ENCODE peak calls at places on chromosomes 7 and 10, in five cellular contexts. One of them, this sample, is unnamed.
A peak's percentile ranks its signal among the peaks of the same experiment; 100 is the strongest.

GRCh38 chr7:56079450-56080185 is 13.1 kb downstream of the PHKG1 start:
- DNase-seq in GM20000: no peak
- DNase-seq in psoas muscle: peak; percentile 87
- DNase-seq in hepatocyte: no peak
- DNase-seq in WERI-Rb-1: no peak
- DNase-seq in this sample: no peak

GRCh38 chr10:110088756-110089155 is 81.0 kb downstream of the ADD3 start:
- DNase-seq in GM20000: no peak
- DNase-seq in psoas muscle: no peak
- DNase-seq in hepatocyte: no peak
- DNase-seq in WERI-Rb-1: no peak
- DNase-seq in this sample: no peak

GRCh38 chr7:121219031-121219430 is 109.8 kb upstream of the WNT16 start:
- DNase-seq in GM20000: no peak
- DNase-seq in psoas muscle: no peak
- DNase-seq in hepatocyte: no peak
- DNase-seq in WERI-Rb-1: no peak
- DNase-seq in this sample: no peak

GRCh38 chr10:7529638-7530037 is 118.8 kb upstream of the SFMBT2 start:
- DNase-seq in GM20000: no peak
- DNase-seq in psoas muscle: no peak
- DNase-seq in hepatocyte: peak; percentile 51
- DNase-seq in WERI-Rb-1: peak; percentile 5
- DNase-seq in this sample: no peak

GRCh38 chr10:23522345-23522744 is 83.5 kb downstream of the OTUD1 start:
- DNase-seq in GM20000: no peak
- DNase-seq in psoas muscle: no peak
- DNase-seq in hepatocyte: no peak
- DNase-seq in WERI-Rb-1: no peak
- DNase-seq in this sample: no peak

GRCh38 chr7:152479595-152479994 is 43.8 kb upstream of the KMT2C start:
- DNase-seq in GM20000: no peak
- DNase-seq in psoas muscle: no peak
- DNase-seq in hepatocyte: no peak
- DNase-seq in WERI-Rb-1: no peak
- DNase-seq in this sample: no peak

GRCh38 chr10:65142641-65143435 is 1621.6 kb downstream of the REEP3 start:
- DNase-seq in GM20000: no peak
- DNase-seq in psoas muscle: no peak
- DNase-seq in hepatocyte: no peak
- DNase-seq in WERI-Rb-1: no peak
- DNase-seq in this sample: no peak

GRCh38 chr7:51774178-51774577 is 457.6 kb upstream of the COBL start:
- DNase-seq in GM20000: no peak
- DNase-seq in psoas muscle: no peak
- DNase-seq in hepatocyte: no peak
- DNase-seq in WERI-Rb-1: no peak
- DNase-seq in this sample: no peak

GRCh38 chr7:24751484-24751883 is 5.8 kb downstream of the GSDME start:
- DNase-seq in GM20000: no peak
- DNase-seq in psoas muscle: no peak
- DNase-seq in hepatocyte: no peak
- DNase-seq in WERI-Rb-1: no peak
- DNase-seq in this sample: no peak

GRCh38 chr10:101901340-101901739 is 57.7 kb upstream of the KCNIP2 start:
- DNase-seq in GM20000: peak; percentile 68
- DNase-seq in psoas muscle: no peak
- DNase-seq in hepatocyte: no peak
- DNase-seq in WERI-Rb-1: no peak
- DNase-seq in this sample: peak; percentile 68

GRCh38 chr10:112283100-112283499 is at the start of gene TECTB:
- DNase-seq in GM20000: no peak
- DNase-seq in psoas muscle: no peak
- DNase-seq in hepatocyte: no peak
- DNase-seq in WERI-Rb-1: no peak
- DNase-seq in this sample: no peak

GRCh38 chr7:116353614-116354013 is 143.3 kb downstream of the TES start:
- DNase-seq in GM20000: no peak
- DNase-seq in psoas muscle: peak; percentile 22
- DNase-seq in hepatocyte: peak; percentile 52
- DNase-seq in WERI-Rb-1: no peak
- DNase-seq in this sample: no peak

GRCh38 chr10:22962817-22963216 is 35.0 kb downstream of the ARMC3 start:
- DNase-seq in GM20000: no peak
- DNase-seq in psoas muscle: no peak
- DNase-seq in hepatocyte: no peak
- DNase-seq in WERI-Rb-1: no peak
- DNase-seq in this sample: no peak

GRCh38 chr10:8508882-8509281 is 454.4 kb downstream of the GATA3 start:
- DNase-seq in GM20000: no peak
- DNase-seq in psoas muscle: no peak
- DNase-seq in hepatocyte: no peak
- DNase-seq in WERI-Rb-1: no peak
- DNase-seq in this sample: no peak

GRCh38 chr10:2037966-2038493 is 300.7 kb upstream of the ADARB2 start:
- DNase-seq in GM20000: no peak
- DNase-seq in psoas muscle: no peak
- DNase-seq in hepatocyte: no peak
- DNase-seq in WERI-Rb-1: no peak
- DNase-seq in this sample: no peak

GRCh38 chr7:141906285-141906684 is 9.9 kb upstream of the OR9A4 start:
- DNase-seq in GM20000: no peak
- DNase-seq in psoas muscle: no peak
- DNase-seq in hepatocyte: no peak
- DNase-seq in WERI-Rb-1: no peak
- DNase-seq in this sample: no peak

GRCh38 chr10:31384589-31384949 is 65.6 kb downstream of the ZEB1 start:
- DNase-seq in GM20000: no peak
- DNase-seq in psoas muscle: no peak
- DNase-seq in hepatocyte: no peak
- DNase-seq in WERI-Rb-1: no peak
- DNase-seq in this sample: no peak

GRCh38 chr10:130300608-130301025 is 164.4 kb downstream of the GLRX3 start:
- DNase-seq in GM20000: no peak
- DNase-seq in psoas muscle: no peak
- DNase-seq in hepatocyte: no peak
- DNase-seq in WERI-Rb-1: no peak
- DNase-seq in this sample: no peak

GRCh38 chr10:46550795-46551700 is 5.4 kb downstream of the GPRIN2 start:
- DNase-seq in GM20000: peak; percentile 62
- DNase-seq in psoas muscle: peak; percentile 3
- DNase-seq in hepatocyte: no peak
- DNase-seq in WERI-Rb-1: peak; percentile 5
- DNase-seq in this sample: no peak

GRCh38 chr10:117514971-117515370 is 27.6 kb upstream of the EMX2 start:
- DNase-seq in GM20000: no peak
- DNase-seq in psoas muscle: no peak
- DNase-seq in hepatocyte: no peak
- DNase-seq in WERI-Rb-1: no peak
- DNase-seq in this sample: no peak

GRCh38 chr10:11025978-11026377 is 8.3 kb downstream of the CELF2 start:
- DNase-seq in GM20000: no peak
- DNase-seq in psoas muscle: no peak
- DNase-seq in hepatocyte: no peak
- DNase-seq in WERI-Rb-1: no peak
- DNase-seq in this sample: no peak

GRCh38 chr10:97163646-97164535 is 21.9 kb downstream of the SLIT1 start:
- DNase-seq in GM20000: no peak
- DNase-seq in psoas muscle: no peak
- DNase-seq in hepatocyte: no peak
- DNase-seq in WERI-Rb-1: no peak
- DNase-seq in this sample: no peak

GRCh38 chr7:130384371-130384801 is 4.1 kb downstream of the CPA1 start:
- DNase-seq in GM20000: no peak
- DNase-seq in psoas muscle: no peak
- DNase-seq in hepatocyte: no peak
- DNase-seq in WERI-Rb-1: no peak
- DNase-seq in this sample: no peak

GRCh38 chr7:137443616-137444015 is 100.1 kb upstream of the PTN start:
- DNase-seq in GM20000: no peak
- DNase-seq in psoas muscle: no peak
- DNase-seq in hepatocyte: no peak
- DNase-seq in WERI-Rb-1: no peak
- DNase-seq in this sample: no peak

GRCh38 chr7:7122701-7123281 is 59.6 kb upstream of the C1GALT1 start:
- DNase-seq in GM20000: no peak
- DNase-seq in psoas muscle: no peak
- DNase-seq in hepatocyte: no peak
- DNase-seq in WERI-Rb-1: no peak
- DNase-seq in this sample: no peak

GRCh38 chr7:116173051-116174028 is 37.0 kb upstream of the TES start:
- DNase-seq in GM20000: peak; percentile 40
- DNase-seq in psoas muscle: no peak
- DNase-seq in hepatocyte: peak; percentile 65
- DNase-seq in WERI-Rb-1: no peak
- DNase-seq in this sample: peak; percentile 18

GRCh38 chr10:33055636-33056035 is 97.6 kb upstream of the ITGB1 start:
- DNase-seq in GM20000: no peak
- DNase-seq in psoas muscle: no peak
- DNase-seq in hepatocyte: no peak
- DNase-seq in WERI-Rb-1: no peak
- DNase-seq in this sample: no peak

GRCh38 chr7:141073173-141073640 is 657 bp upstream of the TMEM178B start:
- DNase-seq in GM20000: peak; percentile 45
- DNase-seq in psoas muscle: peak; percentile 48
- DNase-seq in hepatocyte: peak; percentile 81
- DNase-seq in WERI-Rb-1: peak; percentile 22
- DNase-seq in this sample: peak; percentile 11

GRCh38 chr7:122033641-122034040 is 110.4 kb downstream of the AASS start:
- DNase-seq in GM20000: no peak
- DNase-seq in psoas muscle: no peak
- DNase-seq in hepatocyte: no peak
- DNase-seq in WERI-Rb-1: no peak
- DNase-seq in this sample: no peak

GRCh38 chr10:121313119-121313858 is 285.0 kb downstream of the FGFR2 start:
- DNase-seq in GM20000: no peak
- DNase-seq in psoas muscle: no peak
- DNase-seq in hepatocyte: no peak
- DNase-seq in WERI-Rb-1: peak; percentile 22
- DNase-seq in this sample: no peak

GRCh38 chr10:121838149-121838548 is 89.7 kb downstream of the ATE1 start:
- DNase-seq in GM20000: no peak
- DNase-seq in psoas muscle: no peak
- DNase-seq in hepatocyte: no peak
- DNase-seq in WERI-Rb-1: no peak
- DNase-seq in this sample: no peak

GRCh38 chr7:112721395-112721794 is 68.8 kb downstream of the TMEM168 start:
- DNase-seq in GM20000: no peak
- DNase-seq in psoas muscle: no peak
- DNase-seq in hepatocyte: no peak
- DNase-seq in WERI-Rb-1: no peak
- DNase-seq in this sample: no peak

GRCh38 chr7:836429-836828 is 4.2 kb downstream of the SUN1 start:
- DNase-seq in GM20000: no peak
- DNase-seq in psoas muscle: no peak
- DNase-seq in hepatocyte: peak; percentile 67
- DNase-seq in WERI-Rb-1: peak; percentile 57
- DNase-seq in this sample: no peak

GRCh38 chr7:129872054-129872453 is 80.7 kb downstream of the UBE2H start:
- DNase-seq in GM20000: no peak
- DNase-seq in psoas muscle: no peak
- DNase-seq in hepatocyte: no peak
- DNase-seq in WERI-Rb-1: no peak
- DNase-seq in this sample: no peak

DNA sequence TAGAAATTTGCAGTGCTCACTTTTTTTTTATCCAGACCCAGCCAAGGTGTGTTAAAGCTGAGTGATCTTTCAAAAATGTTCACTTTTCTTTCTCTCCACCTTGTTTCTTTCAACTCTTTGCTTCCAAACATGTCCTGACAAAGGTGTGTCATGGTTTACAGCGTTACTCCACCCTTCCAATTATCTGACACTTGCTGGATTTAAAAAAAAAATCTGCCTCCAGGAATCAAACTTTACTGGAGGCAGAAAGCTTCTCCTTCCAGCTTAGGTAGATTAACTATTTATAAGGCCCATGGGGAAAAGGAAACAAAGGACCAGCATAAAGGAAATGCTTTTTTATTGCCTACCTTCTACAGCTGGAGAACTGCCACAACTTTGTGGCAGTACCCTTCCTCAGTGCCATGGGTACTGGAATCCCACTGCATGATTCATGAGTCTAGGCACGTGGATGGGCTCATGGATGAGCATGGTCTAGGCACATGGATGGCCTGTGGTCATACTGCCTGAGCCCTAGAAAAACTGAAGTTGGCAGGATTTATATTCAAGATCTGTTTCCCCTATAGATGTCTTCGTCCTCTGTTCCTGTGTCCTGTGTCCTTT is at the start of gene COL17A1:
- DNase-seq in GM20000: no peak
- DNase-seq in psoas muscle: no peak
- DNase-seq in hepatocyte: no peak
- DNase-seq in WERI-Rb-1: no peak
- DNase-seq in this sample: no peak
- TF ChIP-seq CTCF in GM20000: no peak
- TF ChIP-seq CTCF in psoas muscle: no peak
- TF ChIP-seq CTCF in hepatocyte: no peak
- TF ChIP-seq CTCF in WERI-Rb-1: no peak
- TF ChIP-seq CTCF in this sample: no peak

DNA sequence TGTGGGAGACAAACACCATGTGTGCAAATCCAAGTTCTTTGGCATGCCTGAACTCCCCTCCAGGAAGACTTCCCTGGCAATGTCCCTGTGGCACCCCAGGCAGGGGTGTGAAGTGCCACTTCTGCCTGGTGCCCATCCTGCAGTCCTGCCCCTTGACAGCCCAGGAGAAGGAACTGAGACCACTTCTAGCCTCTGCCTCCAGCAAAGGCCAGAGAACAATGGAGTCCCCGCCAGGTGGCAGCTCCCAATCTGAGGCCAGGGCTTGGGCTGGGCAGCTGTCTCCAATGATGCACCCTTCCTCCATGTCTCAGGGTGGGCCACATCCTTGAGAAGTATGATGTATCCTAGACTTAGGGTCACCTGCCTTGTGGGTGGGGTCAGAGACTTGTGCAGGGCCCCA is 5.4 kb downstream of the FXYD4 start:
- DNase-seq in GM20000: no peak
- DNase-seq in psoas muscle: no peak
- DNase-seq in hepatocyte: no peak
- DNase-seq in WERI-Rb-1: no peak
- DNase-seq in this sample: no peak
- TF ChIP-seq CTCF in GM20000: peak; percentile 16
- TF ChIP-seq CTCF in psoas muscle: no peak
- TF ChIP-seq CTCF in hepatocyte: no peak
- TF ChIP-seq CTCF in WERI-Rb-1: no peak
- TF ChIP-seq CTCF in this sample: no peak

GRCh38 chr10:125161570-125162139 is 1.3 kb upstream of the CTBP2 start:
- DNase-seq in GM20000: peak; percentile 70
- DNase-seq in psoas muscle: peak; percentile 29
- DNase-seq in hepatocyte: peak; percentile 53
- DNase-seq in WERI-Rb-1: no peak
- DNase-seq in this sample: peak; percentile 51
- TF ChIP-seq CTCF in GM20000: no peak
- TF ChIP-seq CTCF in psoas muscle: peak; percentile 52
- TF ChIP-seq CTCF in hepatocyte: peak; percentile 54
- TF ChIP-seq CTCF in WERI-Rb-1: peak; percentile 43
- TF ChIP-seq CTCF in this sample: no peak

GRCh38 chr10:60964257-60965235 is 20.6 kb upstream of the RHOBTB1 start:
- DNase-seq in GM20000: peak; percentile 52
- DNase-seq in psoas muscle: peak; percentile 59
- DNase-seq in hepatocyte: peak; percentile 85
- DNase-seq in WERI-Rb-1: peak; percentile 74
- DNase-seq in this sample: peak; percentile 27
- TF ChIP-seq CTCF in GM20000: peak; percentile 61
- TF ChIP-seq CTCF in psoas muscle: peak; percentile 85
- TF ChIP-seq CTCF in hepatocyte: peak; percentile 89
- TF ChIP-seq CTCF in WERI-Rb-1: peak; percentile 64
- TF ChIP-seq CTCF in this sample: peak; percentile 67

This sample was measured in GM10248.